ENCODE peak calls at places on chromosomes 7 and 10, in seven cellular contexts. Q is A172; G is kidney; R is activated CD4-positive, CD25-positive, alpha-beta regulatory T cell; K is NCI-H187; I is naive thymus-derived CD8-positive, alpha-beta T cell; P is stimulated activated CD4-positive, alpha-beta T cell treated with anti-CD3 and anti-CD28 coated beads, Interleukin-2, amount 100 ng/mL, for 24 hours. W is an unnamed sample.
A peak's percentile ranks its signal among the peaks of the same experiment; 100 is the strongest.

GRCh38 chr7:27873006-27873295 is 133.0 kb downstream of the TAX1BP1 start:
- DNase-seq in G (no peak), K (no peak), P (no peak), I (no peak), Q (no peak), R (no peak), W (no peak)

GRCh38 chr10:13816195-13816926 is 229.6 kb downstream of the PRPF18 start:
- DNase-seq in Q (peak; percentile 53), P (no peak), I (no peak), R (no peak), G (peak; percentile 94), K (no peak), W (no peak)

GRCh38 chr7:46414946-46415345 is 493.9 kb upstream of the IGFBP3 start:
- DNase-seq in G (no peak), P (no peak), K (no peak), R (no peak), Q (no peak), I (no peak), W (no peak)

GRCh38 chr10:113484487-113484886 is 68.4 kb upstream of the HABP2 start:
- DNase-seq in I (no peak), K (no peak), G (no peak), R (no peak), P (no peak), Q (no peak), W (no peak)

GRCh38 chr10:35735412-35735811 is 93.3 kb upstream of the FZD8 start:
- DNase-seq in Q (peak; percentile 6), K (no peak), I (no peak), G (no peak), P (no peak), R (no peak), W (no peak)

GRCh38 chr10:12892924-12893323 is 108.6 kb downstream of the CCDC3 start:
- DNase-seq in G (no peak), K (no peak), R (no peak), P (no peak), Q (no peak), I (no peak), W (no peak)

GRCh38 chr7:130865408-130866236 is 131.6 kb upstream of the KLF14 start:
- DNase-seq in P (no peak), Q (peak; percentile 37), K (no peak), R (no peak), I (no peak), G (no peak), W (no peak)

GRCh38 chr7:14954035-14954434 is 51.5 kb upstream of the DGKB start:
- DNase-seq in R (no peak), Q (no peak), P (no peak), I (no peak), K (no peak), G (no peak), W (no peak)

GRCh38 chr10:111018021-111018420 is 58.8 kb upstream of the ADRA2A start:
- DNase-seq in R (no peak), K (no peak), I (no peak), G (no peak), P (no peak), Q (no peak), W (no peak)

GRCh38 chr7:7323352-7323751 is 141.0 kb downstream of the C1GALT1 start:
- DNase-seq in P (no peak), K (peak; percentile 65), R (no peak), G (no peak), Q (no peak), I (no peak), W (no peak)

GRCh38 chr10:43979551-43979950 is 330.9 kb upstream of the ZNF32 start:
- DNase-seq in Q (no peak), R (no peak), K (no peak), G (no peak), P (no peak), I (no peak), W (peak; percentile 35)

GRCh38 chr7:33494473-33494872 is 365.1 kb downstream of the BBS9 start:
- DNase-seq in Q (no peak), G (no peak), P (no peak), R (no peak), K (no peak), I (no peak), W (no peak)

GRCh38 chr7:13879994-13880686 is 109.3 kb downstream of the ETV1 start:
- DNase-seq in K (no peak), I (no peak), P (no peak), R (no peak), G (no peak), Q (peak; percentile 82), W (no peak)

GRCh38 chr7:153847828-153848227 is 204.4 kb upstream of the DPP6 start:
- DNase-seq in P (no peak), R (no peak), Q (no peak), K (no peak), G (no peak), I (no peak), W (no peak)

GRCh38 chr10:3941676-3942075 is 156.7 kb upstream of the KLF6 start:
- DNase-seq in I (no peak), K (no peak), G (no peak), R (no peak), P (no peak), Q (no peak), W (no peak)

GRCh38 chr10:30645340-30645827 is 15.8 kb upstream of the LYZL2 start:
- DNase-seq in I (no peak), P (no peak), Q (no peak), R (no peak), K (no peak), G (no peak), W (no peak)

GRCh38 chr7:149462101-149462520 is 1.2 kb upstream of the ZNF777 start:
- DNase-seq in R (no peak), G (no peak), P (no peak), I (no peak), K (no peak), Q (no peak), W (no peak)

GRCh38 chr10:46096426-46096825 is 50.4 kb upstream of the MSMB start:
- DNase-seq in G (no peak), I (no peak), R (no peak), P (no peak), K (no peak), Q (no peak), W (no peak)

GRCh38 chr10:78862328-78862640 is 206.5 kb upstream of the ZMIZ1 start:
- DNase-seq in K (no peak), G (no peak), Q (peak; percentile 5), I (no peak), P (no peak), R (no peak), W (no peak)

GRCh38 chr10:103480521-103480920 is 1.5 kb upstream of the CALHM3 start:
- DNase-seq in R (no peak), P (no peak), G (no peak), I (no peak), K (no peak), Q (peak; percentile 29), W (no peak)

GRCh38 chr10:43871004-43871439 is 222.3 kb upstream of the ZNF32 start:
- DNase-seq in I (no peak), G (no peak), Q (no peak), R (no peak), K (no peak), P (no peak), W (no peak)

GRCh38 chr7:123864966-123865365 is 20.0 kb downstream of the HYAL4 start:
- DNase-seq in I (no peak), Q (no peak), P (no peak), G (no peak), K (no peak), R (no peak), W (no peak)

GRCh38 chr7:5238500-5238899 is 44.2 kb upstream of the SLC29A4 start:
- DNase-seq in K (no peak), P (no peak), R (no peak), I (no peak), Q (no peak), G (no peak), W (no peak)

GRCh38 chr7:13457790-13458189 is 531.7 kb downstream of the ETV1 start:
- DNase-seq in I (no peak), P (no peak), K (no peak), Q (no peak), G (no peak), R (no peak), W (no peak)

GRCh38 chr10:29932991-29933390 is 126.4 kb downstream of the JCAD start:
- DNase-seq in G (no peak), R (no peak), I (no peak), K (no peak), P (no peak), Q (no peak), W (no peak)

GRCh38 chr10:113552723-113553122 is at the start of gene HABP2:
- DNase-seq in I (no peak), Q (no peak), G (no peak), P (no peak), K (no peak), R (no peak), W (no peak)

GRCh38 chr7:121960678-121961461 is 87.9 kb downstream of the PTPRZ1 start:
- DNase-seq in P (no peak), G (no peak), Q (peak; percentile 92), I (no peak), R (no peak), K (no peak), W (no peak)

GRCh38 chr10:4141471-4141870 is 356.5 kb upstream of the KLF6 start:
- DNase-seq in Q (peak; percentile 13), G (no peak), K (no peak), R (no peak), I (no peak), P (no peak), W (no peak)

GRCh38 chr10:84256510-84257342 is 11.9 kb downstream of the RGR start:
- DNase-seq in Q (no peak), K (no peak), P (peak; percentile 45), R (no peak), I (peak; percentile 19), G (no peak), W (peak; percentile 89)

GRCh38 chr7:13932131-13932530 is 57.3 kb downstream of the ETV1 start:
- DNase-seq in Q (no peak), I (no peak), K (no peak), P (no peak), G (no peak), R (no peak), W (no peak)

GRCh38 chr7:116500071-116500853 is 724 bp downstream of the CAV2 start:
- DNase-seq in K (no peak), P (peak; percentile 34), G (no peak), Q (peak; percentile 60), I (no peak), R (no peak), W (peak; percentile 84)

GRCh38 chr10:22693371-22693784 is 21.0 kb downstream of the PIP4K2A start:
- DNase-seq in K (no peak), G (no peak), R (no peak), I (no peak), P (peak; percentile 40), Q (peak; percentile 75), W (no peak)

GRCh38 chr7:5494683-5495561 is 71.3 kb upstream of the TNRC18 start:
- DNase-seq in G (peak; percentile 91), R (peak; percentile 54), K (peak; percentile 62), I (peak; percentile 67), P (peak; percentile 84), Q (peak; percentile 89), W (peak; percentile 91)

GRCh38 chr7:140316165-140316661 is 82.1 kb downstream of the SLC37A3 start:
- DNase-seq in P (no peak), G (peak; percentile 92), R (no peak), Q (peak; percentile 72), I (no peak), K (no peak), W (peak; percentile 92)

GRCh38 chr10:17053061-17053460 is 76.5 kb downstream of the CUBN start:
- DNase-seq in K (no peak), R (no peak), G (no peak), P (no peak), I (no peak), Q (no peak), W (no peak)

GRCh38 chr10:91344117-91344856 is 65.9 kb upstream of the HECTD2 start:
- DNase-seq in I (no peak), P (no peak), K (no peak), Q (no peak), R (no peak), G (no peak), W (no peak)

GRCh38 chr7:3043544-3044395 is at the start of gene CARD11:
- DNase-seq in Q (peak; percentile 60), K (no peak), P (peak; percentile 63), R (peak; percentile 16), G (no peak), I (peak; percentile 34), W (no peak)

GRCh38 chr10:104246981-104247380 is 7.7 kb upstream of the GSTO1 start:
- DNase-seq in P (no peak), I (no peak), G (no peak), Q (peak; percentile 33), K (no peak), R (no peak), W (no peak)

W was measured in posterior vena cava.